ENCODE peak calls at places on chromosome 19, in seven cellular contexts. One of them, this sample, is unnamed.

GRCh38 chr19:35365303-35365702 is 5.6 kb upstream of the GPR42 start:
- DNase-seq in BE2C: no peak
- DNase-seq in suprapubic skin: no peak
- DNase-seq in IMR-90: no peak
- DNase-seq in ovary: no peak
- DNase-seq in heart left ventricle: no peak
- DNase-seq in mucosa of descending colon: no peak
- DNase-seq in this sample: no peak

GRCh38 chr19:10290876-10291553 is 1.3 kb downstream of the ICAM5 start:
- DNase-seq in BE2C: no peak
- DNase-seq in suprapubic skin: peak
- DNase-seq in IMR-90: peak
- DNase-seq in ovary: peak
- DNase-seq in heart left ventricle: no peak
- DNase-seq in mucosa of descending colon: peak
- DNase-seq in this sample: no peak

GRCh38 chr19:17052439-17052838 is 22.8 kb downstream of the HAUS8 start:
- DNase-seq in BE2C: peak
- DNase-seq in suprapubic skin: no peak
- DNase-seq in IMR-90: peak
- DNase-seq in ovary: peak
- DNase-seq in heart left ventricle: peak
- DNase-seq in mucosa of descending colon: no peak
- DNase-seq in this sample: peak

GRCh38 chr19:17328517-17329060 is 6.1 kb downstream of the ANO8 start:
- DNase-seq in BE2C: no peak
- DNase-seq in suprapubic skin: no peak
- DNase-seq in IMR-90: no peak
- DNase-seq in ovary: no peak
- DNase-seq in heart left ventricle: no peak
- DNase-seq in mucosa of descending colon: peak
- DNase-seq in this sample: no peak

GRCh38 chr19:1453525-1454371 is 3.8 kb downstream of the APC2 start:
- DNase-seq in BE2C: peak
- DNase-seq in suprapubic skin: no peak
- DNase-seq in IMR-90: no peak
- DNase-seq in ovary: no peak
- DNase-seq in heart left ventricle: no peak
- DNase-seq in mucosa of descending colon: no peak
- DNase-seq in this sample: no peak

GRCh38 chr19:17681505-17682125 is 6.5 kb downstream of the UNC13A start:
- DNase-seq in BE2C: no peak
- DNase-seq in suprapubic skin: no peak
- DNase-seq in IMR-90: peak
- DNase-seq in ovary: peak
- DNase-seq in heart left ventricle: peak
- DNase-seq in mucosa of descending colon: no peak
- DNase-seq in this sample: peak

GRCh38 chr19:33727331-33728028 is 69.2 kb upstream of the KCTD15 start:
- DNase-seq in BE2C: peak
- DNase-seq in suprapubic skin: no peak
- DNase-seq in IMR-90: no peak
- DNase-seq in ovary: no peak
- DNase-seq in heart left ventricle: no peak
- DNase-seq in mucosa of descending colon: no peak
- DNase-seq in this sample: no peak

GRCh38 chr19:511101-511841 is 4.0 kb downstream of the TPGS1 start:
- DNase-seq in BE2C: no peak
- DNase-seq in suprapubic skin: no peak
- DNase-seq in IMR-90: peak
- DNase-seq in ovary: no peak
- DNase-seq in heart left ventricle: peak
- DNase-seq in mucosa of descending colon: peak
- DNase-seq in this sample: no peak

GRCh38 chr19:3868770-3869456 is at the start of gene ZFR2:
- DNase-seq in BE2C: peak
- DNase-seq in suprapubic skin: no peak
- DNase-seq in IMR-90: no peak
- DNase-seq in ovary: no peak
- DNase-seq in heart left ventricle: no peak
- DNase-seq in mucosa of descending colon: no peak
- DNase-seq in this sample: no peak

GRCh38 chr19:49818691-49819331 is 722 bp downstream of the MED25 start:
- DNase-seq in BE2C: no peak
- DNase-seq in suprapubic skin: no peak
- DNase-seq in IMR-90: no peak
- DNase-seq in ovary: no peak
- DNase-seq in heart left ventricle: no peak
- DNase-seq in mucosa of descending colon: peak
- DNase-seq in this sample: no peak

GRCh38 chr19:49820125-49820524 is 2.0 kb downstream of the MED25 start:
- DNase-seq in BE2C: no peak
- DNase-seq in suprapubic skin: no peak
- DNase-seq in IMR-90: no peak
- DNase-seq in ovary: no peak
- DNase-seq in heart left ventricle: no peak
- DNase-seq in mucosa of descending colon: no peak
- DNase-seq in this sample: peak

GRCh38 chr19:49816616-49817015 is 1.5 kb upstream of the MED25 start:
- DNase-seq in BE2C: no peak
- DNase-seq in suprapubic skin: no peak
- DNase-seq in IMR-90: no peak
- DNase-seq in ovary: no peak
- DNase-seq in heart left ventricle: no peak
- DNase-seq in mucosa of descending colon: no peak
- DNase-seq in this sample: no peak

GRCh38 chr19:49814010-49814409 is 918 bp upstream of the FUZ start:
- DNase-seq in BE2C: no peak
- DNase-seq in suprapubic skin: no peak
- DNase-seq in IMR-90: no peak
- DNase-seq in ovary: no peak
- DNase-seq in heart left ventricle: no peak
- DNase-seq in mucosa of descending colon: no peak
- DNase-seq in this sample: no peak

DNA sequence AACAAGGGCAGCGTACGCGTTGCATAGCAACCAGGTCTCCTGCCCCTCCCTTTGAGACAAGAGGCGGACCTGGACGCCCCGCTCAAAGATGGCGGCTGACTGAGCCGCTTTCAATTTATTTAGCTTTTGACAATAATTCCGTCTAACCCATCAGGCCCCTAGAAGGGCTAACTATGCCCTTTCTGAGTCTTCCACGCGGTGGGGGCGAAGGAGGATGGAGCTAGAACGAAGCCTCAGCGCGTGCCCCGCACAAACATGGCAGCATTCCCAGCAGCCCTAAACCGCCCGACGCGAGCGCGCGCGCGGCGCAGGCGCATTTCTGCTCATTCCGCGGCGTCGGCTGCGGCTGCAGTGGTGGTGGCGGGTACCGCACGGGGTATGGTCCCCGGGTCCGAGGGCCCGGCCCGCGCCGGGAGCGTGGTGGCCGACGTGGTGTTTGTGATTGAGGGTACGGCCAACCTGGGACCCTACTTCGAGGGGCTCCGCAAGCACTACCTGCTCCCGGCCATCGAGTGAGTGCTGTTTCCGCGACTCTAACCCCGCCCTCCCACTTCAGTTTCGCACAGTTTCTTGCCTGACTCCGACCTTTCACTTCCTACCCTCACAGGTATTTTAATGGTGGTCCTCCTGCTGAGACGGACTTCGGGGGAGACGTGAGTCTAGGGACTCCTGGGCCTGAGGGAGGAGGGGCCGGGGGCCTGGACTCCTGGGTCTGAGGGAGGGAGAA is at the start of gene MED25:
- DNase-seq in BE2C: peak
- DNase-seq in suprapubic skin: peak
- DNase-seq in IMR-90: peak
- DNase-seq in ovary: peak
- DNase-seq in heart left ventricle: peak
- DNase-seq in mucosa of descending colon: peak
- DNase-seq in this sample: peak
- TF ChIP-seq CTCF in BE2C: no peak
- TF ChIP-seq CTCF in suprapubic skin: peak
- TF ChIP-seq CTCF in IMR-90: no peak
- TF ChIP-seq CTCF in ovary: peak
- TF ChIP-seq CTCF in heart left ventricle: no peak
- TF ChIP-seq CTCF in mucosa of descending colon: peak
- TF ChIP-seq CTCF in this sample: peak

DNA sequence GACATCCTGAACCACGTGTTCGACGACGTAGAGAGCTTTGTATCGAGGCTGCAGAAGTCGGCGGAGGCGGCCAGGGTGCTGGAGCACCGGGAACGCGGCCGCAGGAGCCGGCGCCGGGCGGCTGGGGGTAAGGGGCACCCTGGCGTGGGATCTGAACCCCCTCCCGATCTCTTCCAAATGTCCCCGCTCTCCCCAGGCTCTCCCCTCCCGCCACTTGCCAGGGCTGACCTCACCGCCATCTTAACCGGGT is 6.0 kb downstream of the EPS8L1 start:
- DNase-seq in BE2C: no peak
- DNase-seq in suprapubic skin: no peak
- DNase-seq in IMR-90: no peak
- DNase-seq in ovary: no peak
- DNase-seq in heart left ventricle: no peak
- DNase-seq in mucosa of descending colon: peak
- DNase-seq in this sample: no peak
- H3K4me3 ChIP-seq in BE2C: no peak
- H3K4me3 ChIP-seq in suprapubic skin: peak
- H3K4me3 ChIP-seq in IMR-90: peak
- H3K4me3 ChIP-seq in ovary: no peak
- H3K4me3 ChIP-seq in heart left ventricle: peak
- H3K4me3 ChIP-seq in mucosa of descending colon: no peak
- H3K4me3 ChIP-seq in this sample: no peak

GRCh38 chr19:30629086-30629485 is 256.9 kb downstream of the ZNF536 start:
- DNase-seq in BE2C: no peak
- DNase-seq in suprapubic skin: no peak
- DNase-seq in IMR-90: no peak
- DNase-seq in ovary: no peak
- DNase-seq in heart left ventricle: no peak
- DNase-seq in mucosa of descending colon: no peak
- DNase-seq in this sample: no peak

GRCh38 chr19:30630289-30631034 is 258.3 kb downstream of the ZNF536 start:
- DNase-seq in BE2C: no peak
- DNase-seq in suprapubic skin: no peak
- DNase-seq in IMR-90: no peak
- DNase-seq in ovary: no peak
- DNase-seq in heart left ventricle: no peak
- DNase-seq in mucosa of descending colon: no peak
- DNase-seq in this sample: no peak

GRCh38 chr19:30622276-30622675 is 250.1 kb downstream of the ZNF536 start:
- DNase-seq in BE2C: no peak
- DNase-seq in suprapubic skin: no peak
- DNase-seq in IMR-90: no peak
- DNase-seq in ovary: no peak
- DNase-seq in heart left ventricle: no peak
- DNase-seq in mucosa of descending colon: no peak
- DNase-seq in this sample: no peak

GRCh38 chr19:30626567-30626966 is 254.4 kb downstream of the ZNF536 start:
- DNase-seq in BE2C: no peak
- DNase-seq in suprapubic skin: no peak
- DNase-seq in IMR-90: no peak
- DNase-seq in ovary: no peak
- DNase-seq in heart left ventricle: no peak
- DNase-seq in mucosa of descending colon: no peak
- DNase-seq in this sample: no peak

DNA sequence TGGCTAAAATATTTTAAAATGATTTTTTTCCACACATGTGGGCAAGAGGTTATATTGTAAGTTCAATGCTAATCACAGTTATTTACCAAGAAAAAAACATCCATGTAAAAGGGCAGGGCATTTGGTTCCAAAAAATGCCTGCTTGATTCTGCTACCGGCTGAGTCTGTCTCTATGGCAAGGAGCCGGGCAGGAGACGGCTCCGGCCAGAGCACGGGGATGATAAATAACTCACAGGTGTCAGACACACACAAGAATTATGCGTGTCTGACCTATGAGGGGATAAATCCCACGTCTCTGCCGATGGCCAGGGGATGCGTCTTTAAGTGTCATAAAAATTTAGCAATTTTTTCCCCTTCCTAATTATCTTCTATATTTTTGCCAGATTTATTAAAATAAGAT is 253.8 kb downstream of the ZNF536 start:
- DNase-seq in BE2C: no peak
- DNase-seq in suprapubic skin: no peak
- DNase-seq in IMR-90: no peak
- DNase-seq in ovary: no peak
- DNase-seq in heart left ventricle: no peak
- DNase-seq in mucosa of descending colon: no peak
- DNase-seq in this sample: no peak
- TF ChIP-seq CTCF in BE2C: no peak
- TF ChIP-seq CTCF in suprapubic skin: no peak
- TF ChIP-seq CTCF in IMR-90: no peak
- TF ChIP-seq CTCF in ovary: no peak
- TF ChIP-seq CTCF in heart left ventricle: no peak
- TF ChIP-seq CTCF in mucosa of descending colon: no peak
- TF ChIP-seq CTCF in this sample: no peak

GRCh38 chr19:7870571-7871279 is 3.5 kb downstream of the PRR36 start:
- DNase-seq in BE2C: peak
- DNase-seq in suprapubic skin: peak
- DNase-seq in IMR-90: no peak
- DNase-seq in ovary: peak
- DNase-seq in heart left ventricle: no peak
- DNase-seq in mucosa of descending colon: peak
- DNase-seq in this sample: peak

GRCh38 chr19:7869910-7870511 is 4.2 kb downstream of the PRR36 start:
- DNase-seq in BE2C: peak
- DNase-seq in suprapubic skin: peak
- DNase-seq in IMR-90: peak
- DNase-seq in ovary: peak
- DNase-seq in heart left ventricle: no peak
- DNase-seq in mucosa of descending colon: peak
- DNase-seq in this sample: peak

GRCh38 chr19:7868326-7868670 is 5.9 kb downstream of the PRR36 start:
- DNase-seq in BE2C: no peak
- DNase-seq in suprapubic skin: no peak
- DNase-seq in IMR-90: no peak
- DNase-seq in ovary: no peak
- DNase-seq in heart left ventricle: no peak
- DNase-seq in mucosa of descending colon: peak
- DNase-seq in this sample: no peak

GRCh38 chr19:7868671-7869452 is 5.3 kb downstream of the PRR36 start:
- DNase-seq in BE2C: no peak
- DNase-seq in suprapubic skin: peak
- DNase-seq in IMR-90: peak
- DNase-seq in ovary: peak
- DNase-seq in heart left ventricle: peak
- DNase-seq in mucosa of descending colon: peak
- DNase-seq in this sample: peak

GRCh38 chr19:7869453-7869909 is 4.7 kb downstream of the PRR36 start:
- DNase-seq in BE2C: no peak
- DNase-seq in suprapubic skin: peak
- DNase-seq in IMR-90: peak
- DNase-seq in ovary: peak
- DNase-seq in heart left ventricle: no peak
- DNase-seq in mucosa of descending colon: no peak
- DNase-seq in this sample: peak
- H3K4me3 ChIP-seq in BE2C: no peak
- H3K4me3 ChIP-seq in suprapubic skin: peak
- H3K4me3 ChIP-seq in IMR-90: peak
- H3K4me3 ChIP-seq in ovary: peak
- H3K4me3 ChIP-seq in heart left ventricle: peak
- H3K4me3 ChIP-seq in mucosa of descending colon: no peak
- H3K4me3 ChIP-seq in this sample: peak